ENCODE peak calls at places on chromosomes 4 and X, in four cellular contexts. T is AG04449, I is ovary, R is mucosa of descending colon. U is an unnamed sample.

GRCh38 chr4:76215120-76215519 is 1.5 kb upstream of the SCARB2 start:
- DNase-seq in T (no peak), R (no peak), I (no peak), U (no peak)

GRCh38 chrX:153519569-153520285 is 2.3 kb downstream of the ATP2B3 start:
- DNase-seq in I (no peak), T (no peak), R (no peak), U (peak)

GRCh38 chr4:119523399-119523798 is 105.2 kb downstream of the PDE5A start:
- DNase-seq in I (no peak), T (no peak), R (no peak), U (no peak)

GRCh38 chr4:186074189-186074588 is 5.2 kb downstream of the TLR3 start:
- DNase-seq in T (no peak), R (no peak), I (no peak), U (no peak)

GRCh38 chr4:94758700-94759399 is 1.1 kb downstream of the BMPR1B start:
- DNase-seq in I (peak), T (no peak), R (no peak), U (no peak)

GRCh38 chr4:46937493-46937892 is 28.4 kb upstream of the COX7B2 start:
- DNase-seq in I (no peak), R (no peak), T (no peak), U (peak)

GRCh38 chr4:7101692-7102515 is 34.0 kb upstream of the GRPEL1 start:
- DNase-seq in I (peak), R (peak), T (no peak), U (peak)

GRCh38 chr4:67575232-67575888 is 16.8 kb downstream of the STAP1 start:
- DNase-seq in R (no peak), I (no peak), T (no peak), U (no peak)

GRCh38 chr4:112312610-112313239 is 15.6 kb downstream of the ALPK1 start:
- DNase-seq in R (no peak), T (no peak), I (no peak), U (no peak)

GRCh38 chr4:154593868-154594267 is 3.3 kb upstream of the FGA start:
- DNase-seq in R (no peak), I (no peak), T (no peak), U (no peak)

GRCh38 chr4:141133146-141134006 is at the start of gene RNF150:
- DNase-seq in R (peak), I (peak), T (peak), U (peak)

GRCh38 chrX:139877710-139878414 is 55.0 kb downstream of the ATP11C start:
- DNase-seq in I (no peak), T (no peak), R (no peak), U (peak)

GRCh38 chr4:129362685-129363274 is 266.8 kb downstream of the C4orf33 start:
- DNase-seq in T (no peak), R (no peak), I (peak), U (peak)

GRCh38 chr4:111066447-111066846 is 443.6 kb upstream of the PITX2 start:
- DNase-seq in R (no peak), T (peak), I (no peak), U (no peak)

GRCh38 chr4:87865960-87866598 is 33.3 kb downstream of the MEPE start:
- DNase-seq in T (peak), I (no peak), R (no peak), U (peak)

GRCh38 chr4:175034986-175035705 is 117.0 kb downstream of the ADAM29 start:
- DNase-seq in I (no peak), R (no peak), T (no peak), U (no peak)

GRCh38 chrX:35380808-35381700 is 417.1 kb upstream of the MAGEB16 start:
- DNase-seq in T (no peak), R (no peak), I (no peak), U (peak)

GRCh38 chr4:91113130-91113706 is 986.0 kb downstream of the CCSER1 start:
- DNase-seq in T (no peak), R (no peak), I (no peak), U (peak)

GRCh38 chr4:15078682-15079642 is 76.7 kb downstream of the CPEB2 start:
- DNase-seq in T (no peak), R (no peak), I (no peak), U (peak)

GRCh38 chrX:31237189-31237588 is 165.3 kb upstream of the FTHL17 start:
- DNase-seq in I (no peak), R (no peak), T (no peak), U (no peak)

GRCh38 chr4:177789610-177790009 is 347.4 kb upstream of the AGA start:
- DNase-seq in I (no peak), R (no peak), T (no peak), U (no peak)

GRCh38 chrX:132409780-132410556 is 78.9 kb downstream of the MBNL3 start:
- DNase-seq in R (no peak), I (no peak), T (no peak), U (no peak)

GRCh38 chr4:65069177-65069576 is 601.1 kb downstream of the EPHA5 start:
- DNase-seq in I (no peak), R (no peak), T (no peak), U (no peak)

GRCh38 chr4:1463088-1463926 is 57.1 kb upstream of the NKX1-1 start:
- DNase-seq in T (peak), I (peak), R (no peak), U (peak)

GRCh38 chr4:58188313-58188712 is 1078.1 kb upstream of the IGFBP7 start:
- DNase-seq in T (no peak), I (no peak), R (no peak), U (no peak)

GRCh38 chrX:105063743-105064142 is 156.8 kb downstream of the TEX13A start:
- DNase-seq in R (no peak), I (no peak), T (no peak), U (no peak)

GRCh38 chr4:4418676-4419370 is 31.9 kb downstream of the NSG1 start:
- DNase-seq in T (no peak), I (no peak), R (no peak), U (no peak)

GRCh38 chrX:47613082-47613481 is 6.6 kb downstream of the SYN1 start:
- DNase-seq in T (no peak), I (no peak), R (no peak), U (no peak)

GRCh38 chrX:147875866-147876596 is 35.7 kb upstream of the FMR1 start:
- DNase-seq in I (no peak), R (no peak), T (no peak), U (peak)

DNA sequence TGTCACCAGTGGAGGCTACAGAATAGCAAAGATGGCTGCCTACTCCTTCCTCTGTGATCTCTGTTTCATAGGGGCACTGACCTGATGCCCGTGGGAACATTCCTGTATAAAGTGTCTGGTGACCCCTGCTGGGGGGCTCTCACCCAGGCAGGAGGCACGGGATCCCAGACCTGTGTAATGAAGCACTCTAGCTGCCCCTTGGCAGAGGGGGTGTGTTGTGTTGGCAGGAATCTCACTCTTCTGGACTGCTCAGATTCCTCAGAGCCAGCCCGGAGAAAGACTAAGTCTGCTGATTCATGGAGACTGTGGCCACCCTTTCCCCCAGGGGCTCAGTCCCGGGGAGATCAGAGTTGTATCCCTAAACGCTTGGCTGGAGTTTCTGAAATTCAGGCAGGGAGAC is 648.3 kb downstream of the SPRY1 start:
- DNase-seq in I (no peak), T (no peak), R (no peak), U (no peak)
- TF ChIP-seq CTCF in I (no peak), T (no peak), R (no peak), U (no peak)

GRCh38 chrX:107823456-107823855 is 2.2 kb upstream of the MID2 start:
- DNase-seq in R (no peak), I (no peak), T (peak), U (peak)

GRCh38 chrX:107827852-107828251 is 2.2 kb downstream of the MID2 start:
- DNase-seq in T (no peak), R (no peak), I (no peak), U (no peak)

GRCh38 chrX:107827137-107827831 is 1.6 kb downstream of the MID2 start:
- DNase-seq in T (no peak), I (no peak), R (no peak), U (peak)

GRCh38 chrX:107825698-107826285 is at the start of gene MID2:
- DNase-seq in R (peak), T (no peak), I (peak), U (peak)

DNA sequence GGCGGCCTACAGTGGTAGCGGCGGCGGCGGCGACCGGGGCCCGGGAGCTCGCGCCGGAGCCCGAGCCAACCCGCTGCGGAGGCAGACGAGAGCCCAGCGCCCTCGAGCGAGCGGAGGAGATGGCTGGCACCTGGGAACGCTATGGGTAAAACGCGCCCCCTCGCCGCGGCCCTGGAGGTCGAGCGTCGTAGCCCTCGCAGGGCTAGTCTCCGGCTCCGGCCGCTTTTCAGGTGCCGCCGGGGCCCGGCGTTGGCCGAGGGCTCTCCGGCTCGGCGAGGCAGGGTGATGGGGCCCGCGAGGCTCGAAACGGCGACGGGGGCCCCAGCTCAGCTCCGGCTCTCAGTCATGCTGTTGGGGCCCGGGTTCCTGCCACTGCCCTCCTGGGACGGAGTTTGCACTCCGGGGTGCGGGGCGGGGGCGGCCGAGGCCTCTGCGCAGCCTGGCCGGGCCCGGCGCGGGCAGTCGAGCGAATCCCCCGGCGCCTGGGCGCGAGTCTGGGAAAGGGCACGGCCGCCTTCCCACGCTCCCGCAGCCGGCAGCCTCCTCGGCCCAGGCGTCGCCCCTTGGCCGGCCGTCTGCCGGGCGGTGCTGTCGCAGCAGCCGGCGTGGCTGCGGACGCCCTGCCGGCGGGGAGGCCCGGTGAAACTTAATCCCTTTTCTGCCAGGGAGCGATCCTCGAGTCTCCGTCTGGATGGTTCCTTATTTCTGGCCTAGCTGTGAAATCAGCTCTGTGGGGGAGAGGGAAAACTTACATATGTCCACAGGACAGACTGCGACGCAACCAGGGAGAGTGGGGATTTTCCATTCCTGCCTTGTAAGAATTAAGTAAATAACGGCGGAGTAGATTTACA is 845 bp downstream of the MID2 start:
- DNase-seq in I (peak), T (no peak), R (peak), U (peak)
- TF ChIP-seq CTCF in I (no peak), T (no peak), R (no peak), U (no peak)

GRCh38 chrX:1327651-1328304 is 8.8 kb upstream of the IL3RA start:
- DNase-seq in I (no peak), T (no peak), R (no peak), U (no peak)

GRCh38 chrX:1321689-1322088 is 14.9 kb upstream of the IL3RA start:
- DNase-seq in I (no peak), R (no peak), T (no peak), U (no peak)

GRCh38 chrX:1322393-1322792 is 14.2 kb upstream of the IL3RA start:
- DNase-seq in I (no peak), T (no peak), R (no peak), U (no peak)

GRCh38 chrX:1325515-1326116 is 11.0 kb upstream of the IL3RA start:
- DNase-seq in T (no peak), I (no peak), R (no peak), U (no peak)

GRCh38 chrX:1323315-1323714 is 13.3 kb upstream of the IL3RA start:
- DNase-seq in T (no peak), R (peak), I (no peak), U (no peak)
- TF ChIP-seq CTCF in T (peak), R (peak), I (no peak), U (no peak)

GRCh38 chrX:54995621-54996020 is 1.6 kb upstream of the PFKFB1 start:
- DNase-seq in I (no peak), T (no peak), R (no peak), U (no peak)
- TF ChIP-seq CTCF in I (no peak), T (no peak), R (no peak), U (no peak)

GRCh38 chr4:17544205-17544604 is 29.2 kb downstream of the CLRN2 start:
- DNase-seq in I (no peak), T (no peak), R (no peak), U (peak)
- TF ChIP-seq CTCF in I (no peak), T (no peak), R (no peak), U (no peak)

DNA sequence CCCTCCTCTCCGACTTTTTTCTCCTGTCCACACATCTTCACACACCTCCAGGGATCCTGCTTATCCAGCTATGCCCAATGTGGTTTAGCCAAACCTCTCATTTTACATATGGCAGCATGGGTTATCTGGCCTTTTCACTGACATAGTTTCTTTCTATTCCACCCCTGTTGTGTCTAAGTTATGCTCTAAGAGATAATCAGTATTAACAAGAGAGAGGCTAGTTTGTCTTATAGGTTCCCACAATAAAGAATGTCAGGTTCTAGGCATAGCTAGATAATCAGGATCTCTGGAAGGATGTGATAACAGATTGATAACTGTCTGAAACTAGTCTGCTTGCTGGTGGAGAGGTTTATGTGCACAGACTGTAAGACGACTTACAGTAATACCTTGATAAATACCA is 7.7 kb upstream of the GALNT7 start:
- DNase-seq in I (no peak), T (no peak), R (no peak), U (no peak)
- TF ChIP-seq CTCF in I (no peak), T (no peak), R (no peak), U (no peak)

U was measured in fibroblast of pulmonary artery.